ENCODE peak calls at places on chromosomes 2 and 18, in four cellular contexts. L is AG04450, A is dorsolateral prefrontal cortex, T is foreskin keratinocyte. O is an unnamed sample.

GRCh38 chr2:27992787-27993747 is 102.5 kb downstream of the BABAM2 start:
- DNase-seq in L (no peak), A (no peak), T (peak; percentile 75), O (peak; percentile 81)

GRCh38 chr2:36655456-36655855 is 41.1 kb upstream of the VIT start:
- DNase-seq in L (no peak), A (no peak), T (no peak), O (no peak)

GRCh38 chr2:158783923-158784322 is 11.2 kb upstream of the DAPL1 start:
- DNase-seq in L (no peak), A (no peak), T (peak; percentile 75), O (no peak)

GRCh38 chr2:188892632-188893031 is 81.5 kb upstream of the COL3A1 start:
- DNase-seq in L (peak; percentile 24), A (no peak), T (no peak), O (no peak)

GRCh38 chr2:62597323-62597722 is 91.3 kb upstream of the TMEM17 start:
- DNase-seq in L (peak; percentile 49), A (no peak), T (no peak), O (no peak)

GRCh38 chr2:202690321-202690900 is 55.6 kb downstream of the FAM117B start:
- DNase-seq in L (no peak), A (no peak), T (peak; percentile 65), O (no peak)

GRCh38 chr2:96525211-96525507 is 11.4 kb upstream of the ARID5A start:
- DNase-seq in L (no peak), A (no peak), T (no peak), O (no peak)

GRCh38 chr2:203565076-203565475 is 30.0 kb upstream of the RAPH1 start:
- DNase-seq in L (no peak), A (no peak), T (no peak), O (no peak)

GRCh38 chr18:46156124-46156745 is 52.0 kb downstream of the HAUS1 start:
- DNase-seq in L (no peak), A (no peak), T (no peak), O (no peak)

GRCh38 chr18:77065221-77065981 is 67.2 kb downstream of the MBP start:
- DNase-seq in L (peak; percentile 70), A (no peak), T (peak; percentile 82), O (peak; percentile 62)

DNA sequence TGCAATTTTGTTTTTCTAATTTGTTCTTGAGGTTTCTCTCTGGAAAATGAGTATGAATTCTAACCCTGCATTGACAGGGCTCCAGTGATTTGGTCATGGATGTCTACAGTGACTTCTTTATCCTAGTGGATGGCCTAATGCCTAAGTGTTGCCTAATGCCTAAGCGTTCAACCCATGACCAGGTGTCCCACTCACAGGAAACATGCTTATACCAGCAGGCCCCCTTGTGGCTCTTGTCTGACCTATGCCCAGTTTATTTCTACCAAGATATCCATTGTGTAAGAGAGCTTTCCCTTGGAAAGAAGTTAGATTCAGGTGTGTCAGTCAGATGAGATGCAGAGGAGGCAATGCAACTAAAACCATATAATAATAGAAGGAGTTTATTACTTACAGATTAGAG is 77.8 kb upstream of the HNMT start:
- DNase-seq in L (no peak), A (no peak), T (peak; percentile 18), O (peak; percentile 8)
- TF ChIP-seq CTCF in L (no peak), A (no peak), T (peak; percentile 46), O (no peak)

GRCh38 chr18:73681912-73682311 is 465.7 kb downstream of the FBXO15 start:
- DNase-seq in L (no peak), A (no peak), T (no peak), O (no peak)

GRCh38 chr18:73679941-73680700 is 467.5 kb downstream of the FBXO15 start:
- DNase-seq in L (no peak), A (no peak), T (peak; percentile 77), O (peak; percentile 39)

GRCh38 chr18:73674466-73674865 is 473.2 kb downstream of the FBXO15 start:
- DNase-seq in L (no peak), A (no peak), T (no peak), O (no peak)

GRCh38 chr18:73681398-73681797 is 466.2 kb downstream of the FBXO15 start:
- DNase-seq in L (no peak), A (no peak), T (no peak), O (no peak)

GRCh38 chr18:73677458-73677857 is 470.2 kb downstream of the FBXO15 start:
- DNase-seq in L (no peak), A (no peak), T (no peak), O (no peak)
- H3K27ac ChIP-seq in L (no peak overlapping the region), A (no peak overlapping the region), T (no peak overlapping the region), O (no peak overlapping the region)

GRCh38 chr2:37984589-37984988 is 59.5 kb downstream of the RMDN2 start:
- DNase-seq in L (no peak), A (no peak), T (no peak), O (no peak)
- TF ChIP-seq CTCF in L (peak; percentile 20), A (no peak), T (peak; percentile 59), O (peak; percentile 37)

DNA sequence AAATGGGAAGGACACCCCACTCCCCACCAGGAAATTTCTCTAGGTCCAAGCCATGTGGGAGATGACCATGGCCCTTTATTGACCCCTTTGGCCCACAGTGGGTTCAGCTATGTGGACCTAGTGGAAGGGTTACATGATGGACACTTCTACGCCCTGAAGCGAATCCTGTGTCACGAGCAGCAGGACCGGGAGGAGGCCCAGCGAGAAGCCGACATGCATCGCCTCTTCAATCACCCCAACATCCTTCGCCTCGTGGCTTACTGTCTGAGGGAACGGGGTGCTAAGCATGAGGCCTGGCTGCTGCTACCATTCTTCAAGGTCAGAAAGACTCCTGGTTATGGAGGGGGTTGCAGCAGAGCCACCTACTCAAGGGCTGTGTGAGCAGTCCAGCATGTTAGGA is 1.3 kb downstream of the STK16 start:
- DNase-seq in L (no peak), A (no peak), T (no peak), O (no peak)
- H3K27ac ChIP-seq in L (no peak overlapping the region), A (no peak overlapping the region), T (no peak overlapping the region), O (peak overlapping the region; percentile 98)

O was measured in RWPE1.